ENCODE peak calls at places on chromosomes 4 and X, in four cellular contexts. One of them, this sample, is unnamed.

GRCh38 chr4:37434469-37434868 is 189.9 kb downstream of the NWD2 start:
- DNase-seq in NCI-H2081: no peak
- DNase-seq in astrocyte: no peak
- DNase-seq in NCI-H1436: no peak
- DNase-seq in this sample: no peak

GRCh38 chr4:20464381-20464780 is 212.7 kb downstream of the SLIT2 start:
- DNase-seq in astrocyte: peak
- DNase-seq in NCI-H2081: no peak
- DNase-seq in NCI-H1436: no peak
- DNase-seq in this sample: no peak

GRCh38 chr4:62914758-62915157 is 1494.5 kb downstream of the TECRL start:
- DNase-seq in NCI-H1436: no peak
- DNase-seq in NCI-H2081: no peak
- DNase-seq in astrocyte: no peak
- DNase-seq in this sample: no peak

GRCh38 chr4:168914095-168914494 is 96.0 kb downstream of the CBR4 start:
- DNase-seq in astrocyte: no peak
- DNase-seq in NCI-H1436: no peak
- DNase-seq in NCI-H2081: no peak
- DNase-seq in this sample: no peak

GRCh38 chr4:26871611-26872010 is 11.0 kb downstream of the STIM2 start:
- DNase-seq in astrocyte: peak
- DNase-seq in NCI-H1436: no peak
- DNase-seq in NCI-H2081: no peak
- DNase-seq in this sample: no peak

GRCh38 chrX:110286126-110286525 is 31.8 kb downstream of the AMMECR1 start:
- DNase-seq in NCI-H2081: no peak
- DNase-seq in astrocyte: peak
- DNase-seq in NCI-H1436: no peak
- DNase-seq in this sample: no peak

GRCh38 chrX:69616520-69617203 is 749 bp downstream of the EDA start:
- DNase-seq in NCI-H2081: no peak
- DNase-seq in NCI-H1436: no peak
- DNase-seq in astrocyte: no peak
- DNase-seq in this sample: peak

GRCh38 chr4:1307951-1308735 is 18.5 kb downstream of the MAEA start:
- DNase-seq in astrocyte: no peak
- DNase-seq in NCI-H1436: no peak
- DNase-seq in NCI-H2081: no peak
- DNase-seq in this sample: no peak

GRCh38 chr4:94833394-94833793 is 75.6 kb downstream of the BMPR1B start:
- DNase-seq in NCI-H1436: no peak
- DNase-seq in astrocyte: no peak
- DNase-seq in NCI-H2081: no peak
- DNase-seq in this sample: no peak

GRCh38 chr4:54661156-54661555 is 3.4 kb downstream of the KIT start:
- DNase-seq in NCI-H2081: no peak
- DNase-seq in NCI-H1436: no peak
- DNase-seq in astrocyte: peak
- DNase-seq in this sample: no peak

GRCh38 chr4:166913926-166914325 is 320.4 kb downstream of the SPOCK3 start:
- DNase-seq in NCI-H2081: no peak
- DNase-seq in astrocyte: no peak
- DNase-seq in NCI-H1436: no peak
- DNase-seq in this sample: no peak

GRCh38 chrX:122982521-122982920 is 201.6 kb upstream of the GRIA3 start:
- DNase-seq in NCI-H1436: no peak
- DNase-seq in NCI-H2081: no peak
- DNase-seq in astrocyte: no peak
- DNase-seq in this sample: no peak

GRCh38 chr4:152535903-152536544 is at the start of gene FBXW7:
- DNase-seq in NCI-H2081: peak
- DNase-seq in astrocyte: peak
- DNase-seq in NCI-H1436: peak
- DNase-seq in this sample: peak

GRCh38 chr4:100288811-100289529 is 98.7 kb upstream of the DDIT4L start:
- DNase-seq in NCI-H2081: no peak
- DNase-seq in astrocyte: no peak
- DNase-seq in NCI-H1436: no peak
- DNase-seq in this sample: no peak

GRCh38 chrX:20144491-20144890 is 2.9 kb upstream of the EIF1AX start:
- DNase-seq in astrocyte: peak
- DNase-seq in NCI-H2081: no peak
- DNase-seq in NCI-H1436: no peak
- DNase-seq in this sample: no peak

GRCh38 chr4:169620846-169621228 is 459 bp downstream of the CLCN3 start:
- DNase-seq in astrocyte: no peak
- DNase-seq in NCI-H2081: peak
- DNase-seq in NCI-H1436: no peak
- DNase-seq in this sample: no peak

GRCh38 chr4:13331827-13332226 is 152.3 kb downstream of the RAB28 start:
- DNase-seq in NCI-H2081: peak
- DNase-seq in astrocyte: no peak
- DNase-seq in NCI-H1436: no peak
- DNase-seq in this sample: no peak

GRCh38 chrX:35380808-35381700 is 417.1 kb upstream of the MAGEB16 start:
- DNase-seq in NCI-H1436: no peak
- DNase-seq in NCI-H2081: peak
- DNase-seq in astrocyte: no peak
- DNase-seq in this sample: peak

GRCh38 chrX:104324461-104324860 is 69.7 kb upstream of the ESX1 start:
- DNase-seq in NCI-H1436: no peak
- DNase-seq in astrocyte: no peak
- DNase-seq in NCI-H2081: no peak
- DNase-seq in this sample: no peak

GRCh38 chrX:75273483-75273882 is 402 bp upstream of the UPRT start:
- DNase-seq in astrocyte: no peak
- DNase-seq in NCI-H1436: no peak
- DNase-seq in NCI-H2081: no peak
- DNase-seq in this sample: no peak

GRCh38 chrX:153781428-153782047 is 697 bp downstream of the SRPK3 start:
- DNase-seq in NCI-H1436: peak
- DNase-seq in astrocyte: no peak
- DNase-seq in NCI-H2081: peak
- DNase-seq in this sample: no peak

GRCh38 chr4:109921384-109921808 is 8.7 kb downstream of the EGF start:
- DNase-seq in astrocyte: peak
- DNase-seq in NCI-H1436: no peak
- DNase-seq in NCI-H2081: no peak
- DNase-seq in this sample: no peak

GRCh38 chrX:119828446-119828845 is 24.3 kb downstream of the UPF3B start:
- DNase-seq in astrocyte: no peak
- DNase-seq in NCI-H2081: no peak
- DNase-seq in NCI-H1436: no peak
- DNase-seq in this sample: no peak

GRCh38 chrX:114500622-114501021 is 83.3 kb upstream of the HTR2C start:
- DNase-seq in astrocyte: no peak
- DNase-seq in NCI-H2081: peak
- DNase-seq in NCI-H1436: no peak
- DNase-seq in this sample: peak

GRCh38 chr4:84493092-84493850 is 5.8 kb downstream of the NKX6-1 start:
- DNase-seq in NCI-H1436: no peak
- DNase-seq in astrocyte: peak
- DNase-seq in NCI-H2081: no peak
- DNase-seq in this sample: no peak

GRCh38 chr4:118920247-118920646 is 31.6 kb downstream of the SYNPO2 start:
- DNase-seq in astrocyte: peak
- DNase-seq in NCI-H2081: no peak
- DNase-seq in NCI-H1436: no peak
- DNase-seq in this sample: no peak

GRCh38 chr4:100450449-100450848 is 67.4 kb downstream of the EMCN start:
- DNase-seq in NCI-H1436: no peak
- DNase-seq in NCI-H2081: no peak
- DNase-seq in astrocyte: peak
- DNase-seq in this sample: no peak

GRCh38 chrX:153521034-153521433 is 3.6 kb downstream of the ATP2B3 start:
- DNase-seq in astrocyte: no peak
- DNase-seq in NCI-H1436: no peak
- DNase-seq in NCI-H2081: no peak
- DNase-seq in this sample: no peak

GRCh38 chr4:100429616-100430015 is 88.2 kb downstream of the EMCN start:
- DNase-seq in NCI-H2081: no peak
- DNase-seq in NCI-H1436: no peak
- DNase-seq in astrocyte: no peak
- DNase-seq in this sample: no peak

GRCh38 chrX:155747520-155747919 is 133.6 kb upstream of the VAMP7 start:
- DNase-seq in NCI-H1436: peak
- DNase-seq in NCI-H2081: peak
- DNase-seq in astrocyte: no peak
- DNase-seq in this sample: peak

GRCh38 chr4:116539744-116540143 is 545.6 kb downstream of the TRAM1L1 start:
- DNase-seq in NCI-H2081: no peak
- DNase-seq in NCI-H1436: no peak
- DNase-seq in astrocyte: no peak
- DNase-seq in this sample: no peak

This sample was measured in NCI-H1105.